ENCODE peak calls at places on chromosomes 4 and X, in five cellular contexts. S, B, P, Q and Y are unnamed samples.

GRCh38 chr4:152259866-152260265 is 276.0 kb downstream of the FBXW7 start:
- DNase-seq in Q (no peak), B (no peak), P (no peak), S (no peak), Y (no peak)

GRCh38 chrX:75746891-75747639 is 38.0 kb downstream of the MAGEE2 start:
- DNase-seq in Q (peak), S (no peak), P (peak), B (peak), Y (peak)

GRCh38 chr4:107951551-107951950 is 20.2 kb downstream of the CYP2U1 start:
- DNase-seq in B (no peak), Q (no peak), S (no peak), P (no peak), Y (no peak)

GRCh38 chr4:189121336-189121735 is 819.3 kb upstream of the FRG1 start:
- DNase-seq in Q (no peak), S (no peak), B (no peak), P (no peak), Y (no peak)

GRCh38 chr4:8414377-8414776 is 26.1 kb downstream of the ACOX3 start:
- DNase-seq in B (no peak), S (no peak), P (peak), Q (no peak), Y (no peak)

GRCh38 chr4:177393236-177393635 is 49.0 kb downstream of the AGA start:
- DNase-seq in P (peak), Q (peak), B (no peak), S (no peak), Y (no peak)

GRCh38 chr4:86482851-86483490 is 111.1 kb upstream of the PTPN13 start:
- DNase-seq in Q (peak), S (no peak), B (no peak), P (no peak), Y (no peak)

GRCh38 chrX:56790778-56791177 is 61.7 kb downstream of the NBDY start:
- DNase-seq in Q (no peak), B (no peak), P (no peak), S (no peak), Y (no peak)

GRCh38 chrX:2889045-2889605 is 40.0 kb downstream of the ARSD start:
- DNase-seq in S (no peak), B (no peak), P (no peak), Q (peak), Y (no peak)

GRCh38 chr4:41505161-41505653 is 32.8 kb upstream of the LIMCH1 start:
- DNase-seq in S (no peak), B (no peak), Q (no peak), P (no peak), Y (no peak)

GRCh38 chr4:25658357-25658771 is 2.7 kb downstream of the SLC34A2 start:
- DNase-seq in Q (no peak), P (no peak), B (no peak), S (no peak), Y (no peak)

GRCh38 chr4:16052939-16053338 is 30.9 kb downstream of the PROM1 start:
- DNase-seq in P (no peak), B (no peak), S (no peak), Q (no peak), Y (no peak)

GRCh38 chr4:25771672-25772071 is 91.1 kb downstream of the SEL1L3 start:
- DNase-seq in Q (no peak), S (no peak), B (no peak), P (no peak), Y (no peak)

GRCh38 chrX:23386726-23387125 is 52.1 kb downstream of the PTCHD1 start:
- DNase-seq in P (no peak), S (no peak), B (no peak), Q (no peak), Y (no peak)

GRCh38 chr4:113683143-113683542 is 78.4 kb downstream of the CAMK2D start:
- DNase-seq in Q (no peak), B (peak), S (no peak), P (peak), Y (no peak)

GRCh38 chr4:150579591-150580234 is 2.2 kb upstream of the MAB21L2 start:
- DNase-seq in B (no peak), P (no peak), S (no peak), Q (no peak), Y (no peak)

GRCh38 chr4:22678851-22679517 is 13.8 kb upstream of the GBA3 start:
- DNase-seq in B (no peak), Q (no peak), P (no peak), S (no peak), Y (no peak)

GRCh38 chrX:131577999-131578734 is 34.3 kb downstream of the OR13H1 start:
- DNase-seq in S (no peak), Q (no peak), B (no peak), P (no peak), Y (no peak)

GRCh38 chrX:76428243-76429130 is 977 bp downstream of the MAGEE1 start:
- DNase-seq in Q (no peak), B (peak), P (no peak), S (no peak), Y (no peak)

GRCh38 chrX:63513825-63514574 is 162.9 kb upstream of the SPIN4 start:
- DNase-seq in P (no peak), Q (no peak), S (no peak), B (no peak), Y (no peak)

GRCh38 chr4:168615294-168615693 is 118.4 kb downstream of the PALLD start:
- DNase-seq in Q (no peak), S (no peak), B (no peak), P (no peak), Y (no peak)

GRCh38 chr4:109611045-109611616 is 51.1 kb downstream of the MCUB start:
- DNase-seq in Q (no peak), B (no peak), S (no peak), P (no peak), Y (no peak)

GRCh38 chr4:159008671-159009070 is 94.2 kb upstream of the RAPGEF2 start:
- DNase-seq in Q (no peak), P (no peak), S (no peak), B (no peak), Y (no peak)

GRCh38 chrX:131747173-131747572 is 203.3 kb downstream of the OR13H1 start:
- DNase-seq in B (no peak), S (peak), Q (no peak), P (no peak), Y (no peak)